ENCODE peak calls at places on chromosomes 6 and 20, in ten cellular contexts. Z, T, P, V, N, J, Q, Y, S and F are unnamed samples.

GRCh38 chr20:56202493-56203077 is 45.9 kb upstream of the MC3R start:
- DNase-seq in Z (no peak), T (no peak), P (peak; percentile 24), V (no peak), N (no peak), J (no peak), Q (no peak), Y (peak; percentile 4), S (no peak), F (no peak)

GRCh38 chr20:63952210-63952535 is 4.0 kb downstream of the UCKL1 start:
- DNase-seq in Z (no peak), T (no peak), P (no peak), V (no peak), N (no peak), J (no peak), Q (no peak), Y (no peak), S (no peak), F (no peak)

GRCh38 chr6:2749972-2750600 is 636 bp downstream of the MYLK4 start:
- DNase-seq in Z (peak; percentile 69), T (peak; percentile 47), P (peak; percentile 81), V (no peak), N (peak; percentile 41), J (no peak), Q (peak; percentile 33), Y (peak; percentile 35), S (peak; percentile 50), F (peak; percentile 80)

GRCh38 chr6:34112102-34112501 is 33.8 kb downstream of the GRM4 start:
- DNase-seq in Z (no peak), T (no peak), P (no peak), V (no peak), N (no peak), J (no peak), Q (no peak), Y (no peak), S (no peak), F (no peak)

GRCh38 chr6:69802995-69803394 is 6.2 kb upstream of the LMBRD1 start:
- DNase-seq in Z (no peak), T (no peak), P (no peak), V (no peak), N (no peak), J (no peak), Q (no peak), Y (no peak), S (no peak), F (no peak)

GRCh38 chr20:33830371-33830770 is 19.2 kb downstream of the CHMP4B start:
- DNase-seq in Z (peak; percentile 86), T (no peak), P (peak; percentile 62), V (no peak), N (no peak), J (no peak), Q (no peak), Y (no peak), S (no peak), F (no peak)

GRCh38 chr20:50019466-50020256 is 36.9 kb downstream of the SNAI1 start:
- DNase-seq in Z (no peak), T (no peak), P (no peak), V (no peak), N (no peak), J (no peak), Q (no peak), Y (no peak), S (peak; percentile 38), F (no peak)

GRCh38 chr6:151325075-151326050 is 66.0 kb downstream of the ZBTB2 start:
- DNase-seq in Z (peak; percentile 58), T (no peak), P (peak; percentile 92), V (peak; percentile 77), N (no peak), J (peak; percentile 56), Q (peak; percentile 71), Y (peak; percentile 23), S (peak; percentile 65), F (peak; percentile 60)

GRCh38 chr6:45437441-45437820 is 59.7 kb upstream of the SUPT3H start:
- DNase-seq in Z (no peak), T (no peak), P (no peak), V (no peak), N (no peak), J (no peak), Q (no peak), Y (no peak), S (no peak), F (no peak)

GRCh38 chr6:8279094-8279805 is 156.1 kb downstream of the SLC35B3 start:
- DNase-seq in Z (no peak), T (no peak), P (no peak), V (no peak), N (no peak), J (no peak), Q (no peak), Y (no peak), S (no peak), F (no peak)

GRCh38 chr6:98044168-98044567 is 761.2 kb upstream of the MMS22L start:
- DNase-seq in Z (no peak), T (no peak), P (no peak), V (no peak), N (no peak), J (no peak), Q (no peak), Y (no peak), S (no peak), F (no peak)

GRCh38 chr6:158131926-158132325 is 36.1 kb downstream of the SERAC1 start:
- DNase-seq in Z (peak; percentile 39), T (no peak), P (peak; percentile 23), V (no peak), N (no peak), J (no peak), Q (peak; percentile 9), Y (peak; percentile 6), S (no peak), F (no peak)

GRCh38 chr6:158686311-158686710 is 36.5 kb downstream of the SYTL3 start:
- DNase-seq in Z (no peak), T (no peak), P (no peak), V (no peak), N (no peak), J (no peak), Q (no peak), Y (no peak), S (no peak), F (no peak)

GRCh38 chr6:164106345-164106769 is 691.8 kb downstream of the QKI start:
- DNase-seq in Z (peak; percentile 69), T (no peak), P (no peak), V (no peak), N (no peak), J (no peak), Q (peak; percentile 35), Y (no peak), S (no peak), F (peak; percentile 43)
- TF ChIP-seq CTCF in Z (peak; percentile 80), T (no peak), P (no peak), V (peak; percentile 39), N (peak; percentile 54), J (no peak), Q (no peak), Y (peak; percentile 57), S (no peak), F (peak; percentile 44)

DNA sequence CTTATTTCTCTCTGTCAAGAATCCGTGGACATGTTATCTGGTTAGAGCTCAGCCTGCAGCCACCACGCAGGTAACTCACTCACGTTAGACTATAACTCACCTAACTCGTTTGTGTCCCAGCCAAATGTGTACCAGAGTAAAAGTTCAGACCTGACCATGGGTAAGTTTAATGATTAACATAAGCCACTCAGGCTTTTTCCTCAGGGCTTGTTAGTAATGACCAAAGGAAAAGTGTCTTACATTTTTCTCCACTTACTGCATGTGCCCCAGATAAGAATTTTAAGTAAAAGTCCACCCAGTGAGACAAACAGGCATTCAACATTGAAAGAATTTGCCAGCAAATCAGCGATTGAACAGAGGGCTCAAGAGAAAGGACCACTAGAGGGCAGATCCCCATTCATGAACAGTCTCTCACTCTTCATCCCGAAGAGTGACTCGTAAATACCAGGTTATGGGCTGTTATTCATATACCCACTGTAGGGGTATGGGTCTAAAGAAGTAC is at the start of gene PKHD1:
- DNase-seq in Z (no peak), T (no peak), P (no peak), V (no peak), N (no peak), J (no peak), Q (no peak), Y (no peak), S (no peak), F (no peak)
- TF ChIP-seq CTCF in Z (peak; percentile 88), T (peak; percentile 25), P (peak; percentile 32), V (peak; percentile 28), N (peak; percentile 68), J (no peak), Q (no peak), Y (peak; percentile 66), S (no peak), F (peak; percentile 40)

GRCh38 chr6:83368582-83368981 is 62.3 kb downstream of the ME1 start:
- DNase-seq in Z (no peak), T (no peak), P (no peak), V (no peak), N (no peak), J (no peak), Q (peak; percentile 27), Y (no peak), S (no peak), F (no peak)

GRCh38 chr6:83365931-83366330 is 64.9 kb downstream of the ME1 start:
- DNase-seq in Z (no peak), T (no peak), P (peak; percentile 72), V (no peak), N (no peak), J (no peak), Q (peak; percentile 79), Y (peak; percentile 40), S (no peak), F (no peak)

GRCh38 chr6:83370607-83371006 is 60.2 kb downstream of the ME1 start:
- DNase-seq in Z (no peak), T (no peak), P (no peak), V (no peak), N (no peak), J (no peak), Q (no peak), Y (no peak), S (no peak), F (no peak)

GRCh38 chr6:83371428-83371827 is 59.4 kb downstream of the ME1 start:
- DNase-seq in Z (no peak), T (no peak), P (peak; percentile 65), V (no peak), N (no peak), J (no peak), Q (peak; percentile 73), Y (peak; percentile 55), S (no peak), F (no peak)

DNA sequence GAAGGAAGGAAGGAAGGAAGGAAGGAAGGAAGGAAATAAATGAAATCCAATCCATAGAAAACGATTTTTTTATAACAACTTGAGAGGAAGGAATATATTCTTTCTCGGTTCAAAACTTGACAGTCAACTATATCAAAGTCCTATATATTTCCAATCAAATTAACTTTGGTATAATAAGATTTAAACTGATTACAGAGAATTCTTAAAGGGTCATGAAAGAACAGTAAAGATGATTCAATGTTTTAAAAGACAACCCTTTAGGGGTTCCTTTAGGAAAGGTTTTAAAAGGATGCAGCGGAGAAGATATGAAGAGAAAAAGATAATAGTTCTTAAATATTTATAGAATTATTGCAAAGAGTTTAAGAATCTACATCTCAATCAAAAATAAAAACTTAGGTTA is 61.2 kb downstream of the ME1 start:
- DNase-seq in Z (no peak), T (no peak), P (no peak), V (no peak), N (no peak), J (no peak), Q (no peak), Y (no peak), S (no peak), F (no peak)
- TF ChIP-seq CTCF in Z (no peak), T (no peak), P (no peak), V (no peak), N (no peak), J (no peak), Q (no peak), Y (no peak), S (no peak), F (no peak)

GRCh38 chr6:170135821-170136471 is 154.9 kb downstream of the DLL1 start:
- DNase-seq in Z (no peak), T (no peak), P (no peak), V (peak; percentile 59), N (no peak), J (no peak), Q (no peak), Y (no peak), S (no peak), F (no peak)
- TF ChIP-seq CTCF in Z (no peak), T (no peak), P (no peak), V (no peak), N (no peak), J (no peak), Q (no peak), Y (no peak), S (no peak), F (no peak)